ENCODE peak calls at places on chromosome 18, in four cellular contexts. One of them, this sample, is unnamed.

GRCh38 chr18:38493991-38494559 is 928.5 kb upstream of the CELF4 start:
- DNase-seq in IMR-90: no peak
- DNase-seq in heart right ventricle: no peak
- DNase-seq in pancreas: no peak
- DNase-seq in this sample: no peak

GRCh38 chr18:79798346-79798998 is 734 bp downstream of the KCNG2 start:
- DNase-seq in heart right ventricle: no peak
- DNase-seq in IMR-90: no peak
- DNase-seq in pancreas: no peak
- DNase-seq in this sample: no peak

GRCh38 chr18:77206676-77207370 is 42.8 kb upstream of the GALR1 start:
- DNase-seq in pancreas: no peak
- DNase-seq in IMR-90: peak; percentile 70
- DNase-seq in heart right ventricle: peak; percentile 36
- DNase-seq in this sample: no peak

GRCh38 chr18:55421612-55422381 is 166.2 kb downstream of the TCF4 start:
- DNase-seq in heart right ventricle: no peak
- DNase-seq in IMR-90: no peak
- DNase-seq in pancreas: no peak
- DNase-seq in this sample: no peak

GRCh38 chr18:58991127-58991798 is 126.6 kb downstream of the ZNF532 start:
- DNase-seq in IMR-90: peak; percentile 43
- DNase-seq in heart right ventricle: no peak
- DNase-seq in pancreas: no peak
- DNase-seq in this sample: peak; percentile 62

GRCh38 chr18:77167276-77167675 is 34.7 kb upstream of the MBP start:
- DNase-seq in heart right ventricle: no peak
- DNase-seq in pancreas: no peak
- DNase-seq in IMR-90: no peak
- DNase-seq in this sample: no peak

GRCh38 chr18:58788971-58789797 is 75.5 kb upstream of the ZNF532 start:
- DNase-seq in IMR-90: peak; percentile 84
- DNase-seq in heart right ventricle: peak; percentile 55
- DNase-seq in pancreas: no peak
- DNase-seq in this sample: no peak

GRCh38 chr18:79433431-79433830 is 37.7 kb downstream of the NFATC1 start:
- DNase-seq in heart right ventricle: no peak
- DNase-seq in IMR-90: no peak
- DNase-seq in pancreas: no peak
- DNase-seq in this sample: no peak

GRCh38 chr18:34913837-34914755 is 127.1 kb upstream of the MAPRE2 start:
- DNase-seq in heart right ventricle: no peak
- DNase-seq in pancreas: no peak
- DNase-seq in IMR-90: peak; percentile 72
- DNase-seq in this sample: no peak

GRCh38 chr18:31241900-31242409 is 76.0 kb upstream of the DSG1 start:
- DNase-seq in heart right ventricle: no peak
- DNase-seq in IMR-90: peak; percentile 16
- DNase-seq in pancreas: peak; percentile 51
- DNase-seq in this sample: no peak

GRCh38 chr18:64017870-64018269 is 48.0 kb downstream of the SERPINB8 start:
- DNase-seq in pancreas: no peak
- DNase-seq in IMR-90: peak; percentile 13
- DNase-seq in heart right ventricle: no peak
- DNase-seq in this sample: no peak

GRCh38 chr18:35444636-35445035 is 53.1 kb downstream of the INO80C start:
- DNase-seq in pancreas: no peak
- DNase-seq in heart right ventricle: no peak
- DNase-seq in IMR-90: no peak
- DNase-seq in this sample: no peak

GRCh38 chr18:58180738-58181353 is 136.8 kb downstream of the NEDD4L start:
- DNase-seq in heart right ventricle: no peak
- DNase-seq in IMR-90: peak; percentile 47
- DNase-seq in pancreas: peak; percentile 63
- DNase-seq in this sample: no peak

GRCh38 chr18:62341423-62341920 is 16.4 kb downstream of the TNFRSF11A start:
- DNase-seq in IMR-90: no peak
- DNase-seq in heart right ventricle: no peak
- DNase-seq in pancreas: no peak
- DNase-seq in this sample: no peak

GRCh38 chr18:54251606-54252400 is 17.5 kb upstream of the POLI start:
- DNase-seq in heart right ventricle: no peak
- DNase-seq in pancreas: no peak
- DNase-seq in IMR-90: no peak
- DNase-seq in this sample: no peak

GRCh38 chr18:36281941-36282340 is 15.6 kb upstream of the FHOD3 start:
- DNase-seq in pancreas: no peak
- DNase-seq in heart right ventricle: no peak
- DNase-seq in IMR-90: no peak
- DNase-seq in this sample: no peak

GRCh38 chr18:46408334-46408987 is 248.6 kb downstream of the LOXHD1 start:
- DNase-seq in heart right ventricle: no peak
- DNase-seq in pancreas: no peak
- DNase-seq in IMR-90: no peak
- DNase-seq in this sample: no peak
- TF ChIP-seq CTCF in heart right ventricle: peak; percentile 18
- TF ChIP-seq CTCF in pancreas: no peak
- TF ChIP-seq CTCF in IMR-90: no peak
- TF ChIP-seq CTCF in this sample: peak; percentile 40

GRCh38 chr18:22172594-22173049 is 3.2 kb downstream of the GATA6 start:
- DNase-seq in pancreas: no peak
- DNase-seq in heart right ventricle: no peak
- DNase-seq in IMR-90: no peak
- DNase-seq in this sample: no peak
- H3K4me3 ChIP-seq in pancreas: peak overlapping the region; percentile 69
- H3K4me3 ChIP-seq in heart right ventricle: peak overlapping the region; percentile 73
- H3K4me3 ChIP-seq in IMR-90: peak overlapping the region; percentile 77
- H3K4me3 ChIP-seq in this sample: no peak overlapping the region

GRCh38 chr18:21047116-21047515 is 64.5 kb downstream of the ROCK1 start:
- DNase-seq in pancreas: no peak
- DNase-seq in IMR-90: no peak
- DNase-seq in heart right ventricle: no peak
- DNase-seq in this sample: no peak
- H3K36me3 ChIP-seq in pancreas: no peaks in the 10 kb centered on the region
- H3K36me3 ChIP-seq in IMR-90: peaks cover 1% of the 10 kb centered on the region
- H3K36me3 ChIP-seq in heart right ventricle: peaks cover 53% of the 10 kb centered on the region
- H3K36me3 ChIP-seq in this sample: peaks cover 3% of the 10 kb centered on the region

GRCh38 chr18:24878289-24878688 is 417.9 kb downstream of the HRH4 start:
- DNase-seq in heart right ventricle: no peak
- DNase-seq in pancreas: no peak
- DNase-seq in IMR-90: peak; percentile 64
- DNase-seq in this sample: no peak
- TF ChIP-seq CTCF in heart right ventricle: peak; percentile 80
- TF ChIP-seq CTCF in pancreas: no peak
- TF ChIP-seq CTCF in IMR-90: peak; percentile 71
- TF ChIP-seq CTCF in this sample: peak; percentile 34

GRCh38 chr18:75071484-75071785 is 137.5 kb downstream of the PTGR3 start:
- DNase-seq in IMR-90: no peak
- DNase-seq in pancreas: no peak
- DNase-seq in heart right ventricle: no peak
- DNase-seq in this sample: no peak
- H3K4me3 ChIP-seq in IMR-90: no peak overlapping the region
- H3K4me3 ChIP-seq in pancreas: no peak overlapping the region
- H3K4me3 ChIP-seq in heart right ventricle: no peak overlapping the region
- H3K4me3 ChIP-seq in this sample: no peak overlapping the region

DNA sequence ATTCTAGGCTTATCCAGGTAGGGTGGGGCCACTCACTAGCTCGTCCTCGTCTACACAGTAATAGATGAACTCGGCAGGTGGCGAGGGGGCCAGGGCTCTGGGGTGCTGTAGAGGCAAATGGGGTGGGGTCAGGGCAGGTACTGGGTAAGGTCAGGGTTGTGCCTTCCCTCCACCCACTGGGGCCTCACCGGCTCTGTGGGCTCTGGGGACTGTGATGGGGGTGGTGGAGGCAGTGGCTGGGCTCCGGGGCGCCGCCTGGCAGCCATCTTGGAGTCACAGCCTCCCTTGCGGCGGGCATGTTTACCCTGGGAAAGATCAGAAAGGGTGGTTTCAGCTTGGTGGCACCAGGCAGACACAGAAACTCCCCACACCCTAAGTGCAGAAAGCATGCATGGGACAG is 6.4 kb downstream of the MBD1 start:
- DNase-seq in IMR-90: no peak
- DNase-seq in heart right ventricle: no peak
- DNase-seq in pancreas: no peak
- DNase-seq in this sample: no peak
- H3K36me3 ChIP-seq in IMR-90: peaks cover 72% of the 10 kb centered on the region
- H3K36me3 ChIP-seq in heart right ventricle: peaks cover 98% of the 10 kb centered on the region
- H3K36me3 ChIP-seq in pancreas: peaks cover 55% of the 10 kb centered on the region
- H3K36me3 ChIP-seq in this sample: peaks cover 55% of the 10 kb centered on the region

DNA sequence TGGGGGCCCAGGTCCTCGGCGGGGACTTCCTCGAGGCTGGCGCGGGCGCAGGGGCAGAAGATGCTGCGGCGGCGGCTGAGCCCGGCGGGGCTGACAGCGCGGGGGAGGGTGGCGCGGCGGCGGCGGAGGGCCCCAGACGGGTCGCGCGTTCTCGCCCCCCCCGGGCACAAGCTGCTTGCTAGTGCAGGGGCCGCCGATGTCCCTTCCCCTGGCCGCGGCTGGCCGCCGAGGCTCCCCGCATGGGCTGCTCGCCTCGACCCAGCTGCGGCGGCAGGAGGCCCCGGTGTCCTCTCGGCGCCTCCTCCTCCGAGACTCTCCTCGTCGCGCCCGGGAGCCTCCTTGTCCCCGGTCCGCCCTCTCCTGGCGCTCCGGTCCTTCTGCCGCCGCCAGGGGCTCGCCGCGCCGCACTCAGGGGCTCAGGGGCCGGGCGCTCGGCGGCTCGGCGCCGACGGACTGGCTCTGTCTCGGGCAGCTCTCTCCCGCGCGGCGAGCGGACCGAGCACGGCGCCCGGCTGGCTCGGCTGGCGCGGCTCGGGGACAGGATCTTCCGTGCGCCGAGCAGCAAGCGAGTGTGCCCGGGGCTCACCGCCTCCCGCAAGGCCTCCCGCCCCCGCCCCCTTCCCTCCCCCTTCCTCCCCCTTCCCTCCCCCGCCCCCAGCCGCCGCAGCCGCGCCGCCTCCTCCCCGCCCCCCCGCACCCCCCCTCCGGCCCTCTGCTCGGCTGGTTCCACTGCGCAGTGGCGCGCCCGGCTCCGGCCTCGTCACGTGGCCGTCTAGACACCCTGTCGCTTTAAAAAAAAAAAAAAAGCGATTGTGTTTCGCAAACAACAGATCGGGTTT is 902 bp upstream of the SMAD7 start:
- DNase-seq in pancreas: peak; percentile 88
- DNase-seq in IMR-90: peak; percentile 86
- DNase-seq in heart right ventricle: peak; percentile 89
- DNase-seq in this sample: peak; percentile 89
- TF ChIP-seq CTCF in pancreas: no peak
- TF ChIP-seq CTCF in IMR-90: peak; percentile 31
- TF ChIP-seq CTCF in heart right ventricle: peak; percentile 31
- TF ChIP-seq CTCF in this sample: no peak

This sample was measured in GM06990.